ENCODE peak calls at places on chromosome 4, in eight cellular contexts. One of them, this sample, is unnamed.

GRCh38 chr4:182560358-182560757 is 317.2 kb downstream of the TENM3 start:
- DNase-seq in IMR-90: peak
- DNase-seq in right lobe of liver: no peak
- DNase-seq in WTC11: peak
- DNase-seq in H1: peak
- DNase-seq in GM10248: no peak
- DNase-seq in endodermal cell: peak
- DNase-seq in BE2C: peak
- DNase-seq in this sample: no peak

GRCh38 chr4:175784986-175785525 is 27.0 kb downstream of the GPM6A start:
- DNase-seq in IMR-90: no peak
- DNase-seq in right lobe of liver: no peak
- DNase-seq in WTC11: no peak
- DNase-seq in H1: no peak
- DNase-seq in GM10248: no peak
- DNase-seq in endodermal cell: no peak
- DNase-seq in BE2C: no peak
- DNase-seq in this sample: no peak

GRCh38 chr4:168694669-168695068 is 197.8 kb downstream of the PALLD start:
- DNase-seq in IMR-90: peak
- DNase-seq in right lobe of liver: no peak
- DNase-seq in WTC11: no peak
- DNase-seq in H1: no peak
- DNase-seq in GM10248: no peak
- DNase-seq in endodermal cell: no peak
- DNase-seq in BE2C: no peak
- DNase-seq in this sample: no peak

GRCh38 chr4:24632011-24632410 is 47.7 kb upstream of the DHX15 start:
- DNase-seq in IMR-90: no peak
- DNase-seq in right lobe of liver: no peak
- DNase-seq in WTC11: no peak
- DNase-seq in H1: no peak
- DNase-seq in GM10248: no peak
- DNase-seq in endodermal cell: no peak
- DNase-seq in BE2C: no peak
- DNase-seq in this sample: no peak

GRCh38 chr4:42816189-42816588 is 76.3 kb upstream of the GRXCR1 start:
- DNase-seq in IMR-90: no peak
- DNase-seq in right lobe of liver: no peak
- DNase-seq in WTC11: no peak
- DNase-seq in H1: no peak
- DNase-seq in GM10248: no peak
- DNase-seq in endodermal cell: no peak
- DNase-seq in BE2C: no peak
- DNase-seq in this sample: no peak

GRCh38 chr4:150395872-150396271 is 186.1 kb upstream of the MAB21L2 start:
- DNase-seq in IMR-90: no peak
- DNase-seq in right lobe of liver: no peak
- DNase-seq in WTC11: no peak
- DNase-seq in H1: no peak
- DNase-seq in GM10248: no peak
- DNase-seq in endodermal cell: no peak
- DNase-seq in BE2C: no peak
- DNase-seq in this sample: no peak

GRCh38 chr4:2070421-2071251 is 11.5 kb downstream of the NAT8L start:
- DNase-seq in IMR-90: no peak
- DNase-seq in right lobe of liver: no peak
- DNase-seq in WTC11: peak
- DNase-seq in H1: no peak
- DNase-seq in GM10248: no peak
- DNase-seq in endodermal cell: peak
- DNase-seq in BE2C: no peak
- DNase-seq in this sample: peak

GRCh38 chr4:152515678-152516077 is 20.2 kb downstream of the FBXW7 start:
- DNase-seq in IMR-90: peak
- DNase-seq in right lobe of liver: no peak
- DNase-seq in WTC11: no peak
- DNase-seq in H1: no peak
- DNase-seq in GM10248: no peak
- DNase-seq in endodermal cell: no peak
- DNase-seq in BE2C: no peak
- DNase-seq in this sample: no peak

GRCh38 chr4:8860892-8861575 is 10.6 kb downstream of the HMX1 start:
- DNase-seq in IMR-90: no peak
- DNase-seq in right lobe of liver: no peak
- DNase-seq in WTC11: peak
- DNase-seq in H1: no peak
- DNase-seq in GM10248: no peak
- DNase-seq in endodermal cell: peak
- DNase-seq in BE2C: no peak
- DNase-seq in this sample: no peak

GRCh38 chr4:22385615-22386014 is 130.3 kb downstream of the ADGRA3 start:
- DNase-seq in IMR-90: peak
- DNase-seq in right lobe of liver: no peak
- DNase-seq in WTC11: no peak
- DNase-seq in H1: no peak
- DNase-seq in GM10248: no peak
- DNase-seq in endodermal cell: no peak
- DNase-seq in BE2C: no peak
- DNase-seq in this sample: no peak

GRCh38 chr4:26896636-26897035 is 36.0 kb downstream of the STIM2 start:
- DNase-seq in IMR-90: peak
- DNase-seq in right lobe of liver: no peak
- DNase-seq in WTC11: no peak
- DNase-seq in H1: no peak
- DNase-seq in GM10248: no peak
- DNase-seq in endodermal cell: no peak
- DNase-seq in BE2C: no peak
- DNase-seq in this sample: no peak

GRCh38 chr4:39729557-39729956 is 31.6 kb downstream of the UBE2K start:
- DNase-seq in IMR-90: peak
- DNase-seq in right lobe of liver: no peak
- DNase-seq in WTC11: no peak
- DNase-seq in H1: no peak
- DNase-seq in GM10248: no peak
- DNase-seq in endodermal cell: no peak
- DNase-seq in BE2C: no peak
- DNase-seq in this sample: no peak

GRCh38 chr4:184536881-184537248 is 62.5 kb upstream of the IRF2 start:
- DNase-seq in IMR-90: no peak
- DNase-seq in right lobe of liver: no peak
- DNase-seq in WTC11: no peak
- DNase-seq in H1: no peak
- DNase-seq in GM10248: no peak
- DNase-seq in endodermal cell: peak
- DNase-seq in BE2C: no peak
- DNase-seq in this sample: no peak

GRCh38 chr4:151458148-151458547 is 49.2 kb downstream of the FHIP1A start:
- DNase-seq in IMR-90: no peak
- DNase-seq in right lobe of liver: no peak
- DNase-seq in WTC11: no peak
- DNase-seq in H1: no peak
- DNase-seq in GM10248: no peak
- DNase-seq in endodermal cell: no peak
- DNase-seq in BE2C: no peak
- DNase-seq in this sample: no peak

GRCh38 chr4:140374130-140374477 is 658 bp downstream of the SCOC start:
- DNase-seq in IMR-90: no peak
- DNase-seq in right lobe of liver: no peak
- DNase-seq in WTC11: no peak
- DNase-seq in H1: no peak
- DNase-seq in GM10248: no peak
- DNase-seq in endodermal cell: no peak
- DNase-seq in BE2C: no peak
- DNase-seq in this sample: no peak

GRCh38 chr4:140367738-140368137 is 5.7 kb upstream of the SCOC start:
- DNase-seq in IMR-90: peak
- DNase-seq in right lobe of liver: no peak
- DNase-seq in WTC11: no peak
- DNase-seq in H1: no peak
- DNase-seq in GM10248: no peak
- DNase-seq in endodermal cell: no peak
- DNase-seq in BE2C: no peak
- DNase-seq in this sample: no peak

GRCh38 chr4:140373328-140374129 is at the start of gene SCOC:
- DNase-seq in IMR-90: peak
- DNase-seq in right lobe of liver: peak
- DNase-seq in WTC11: peak
- DNase-seq in H1: peak
- DNase-seq in GM10248: peak
- DNase-seq in endodermal cell: peak
- DNase-seq in BE2C: peak
- DNase-seq in this sample: peak

GRCh38 chr4:140368686-140369085 is 4.8 kb upstream of the SCOC start:
- DNase-seq in IMR-90: peak
- DNase-seq in right lobe of liver: no peak
- DNase-seq in WTC11: no peak
- DNase-seq in H1: no peak
- DNase-seq in GM10248: no peak
- DNase-seq in endodermal cell: no peak
- DNase-seq in BE2C: no peak
- DNase-seq in this sample: no peak

DNA sequence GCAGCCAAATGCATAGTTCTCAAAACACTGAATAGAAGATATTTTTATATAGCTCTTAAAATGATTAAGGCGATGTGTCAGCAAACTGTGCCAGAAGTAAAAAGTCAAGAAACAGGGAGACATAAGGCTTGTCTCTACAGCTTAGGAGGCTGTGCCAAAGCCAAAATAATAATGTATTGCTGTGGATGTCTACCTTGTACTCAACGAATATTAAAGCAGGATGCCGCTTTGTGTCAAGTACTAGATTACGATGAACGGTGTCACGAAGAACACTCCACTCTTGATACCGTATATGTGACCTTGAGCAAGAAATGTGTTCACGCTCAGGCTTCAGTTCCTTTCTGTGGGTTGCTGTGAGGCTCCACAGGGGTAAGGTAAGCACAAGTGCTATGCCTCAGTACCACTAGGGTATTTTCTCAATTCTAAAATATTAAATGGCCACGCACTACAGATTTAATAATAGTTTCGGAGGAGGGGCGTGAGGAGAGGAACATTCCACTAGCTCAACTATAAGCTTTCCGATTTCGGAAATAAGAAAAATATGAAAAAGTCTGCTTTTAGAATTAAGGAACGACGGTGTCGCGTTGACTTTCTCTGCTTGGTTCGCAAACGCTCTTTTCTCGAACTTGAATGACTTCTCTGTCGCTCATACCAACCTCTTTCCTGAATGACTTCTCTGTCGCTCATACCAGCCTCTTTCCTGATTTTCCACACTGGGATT is 679 bp upstream of the SCOC start:
- DNase-seq in IMR-90: peak
- DNase-seq in right lobe of liver: no peak
- DNase-seq in WTC11: no peak
- DNase-seq in H1: no peak
- DNase-seq in GM10248: peak
- DNase-seq in endodermal cell: peak
- DNase-seq in BE2C: no peak
- DNase-seq in this sample: no peak
- TF ChIP-seq CTCF in IMR-90: no peak
- TF ChIP-seq CTCF in right lobe of liver: no peak
- TF ChIP-seq CTCF in WTC11: no peak
- TF ChIP-seq CTCF in H1: no peak
- TF ChIP-seq CTCF in GM10248: no peak
- TF ChIP-seq CTCF in endodermal cell: peak
- TF ChIP-seq CTCF in BE2C: no peak
- TF ChIP-seq CTCF in this sample: no peak

DNA sequence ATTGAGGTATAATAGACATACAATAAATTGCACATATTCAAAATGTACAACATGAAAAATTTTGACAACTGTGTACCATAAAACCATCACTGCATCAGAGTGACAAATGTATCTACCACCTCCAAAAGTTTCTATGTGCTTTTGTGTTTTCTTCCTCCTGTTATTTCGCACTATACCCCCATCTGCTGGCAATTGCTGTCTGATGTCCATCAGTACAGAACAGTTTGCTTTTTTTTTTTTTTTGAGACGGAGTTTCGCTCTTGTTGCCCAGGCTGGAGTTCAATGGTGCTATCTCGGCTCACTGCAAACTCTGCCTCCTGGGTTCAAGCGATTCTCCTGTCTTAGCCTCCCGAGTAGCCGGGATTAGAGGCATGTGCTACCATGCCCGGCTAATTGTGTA is 154.3 kb upstream of the GIMD1 start:
- DNase-seq in IMR-90: peak
- DNase-seq in right lobe of liver: no peak
- DNase-seq in WTC11: no peak
- DNase-seq in H1: no peak
- DNase-seq in GM10248: no peak
- DNase-seq in endodermal cell: no peak
- DNase-seq in BE2C: no peak
- DNase-seq in this sample: no peak
- TF ChIP-seq CTCF in IMR-90: no peak
- TF ChIP-seq CTCF in right lobe of liver: no peak
- TF ChIP-seq CTCF in WTC11: no peak
- TF ChIP-seq CTCF in H1: peak
- TF ChIP-seq CTCF in GM10248: no peak
- TF ChIP-seq CTCF in endodermal cell: peak
- TF ChIP-seq CTCF in BE2C: no peak
- TF ChIP-seq CTCF in this sample: no peak

GRCh38 chr4:148770377-148770776 is 328.2 kb upstream of the NR3C2 start:
- DNase-seq in IMR-90: no peak
- DNase-seq in right lobe of liver: no peak
- DNase-seq in WTC11: no peak
- DNase-seq in H1: no peak
- DNase-seq in GM10248: no peak
- DNase-seq in endodermal cell: no peak
- DNase-seq in BE2C: no peak
- DNase-seq in this sample: no peak
- TF ChIP-seq CTCF in IMR-90: no peak
- TF ChIP-seq CTCF in right lobe of liver: peak
- TF ChIP-seq CTCF in WTC11: no peak
- TF ChIP-seq CTCF in H1: no peak
- TF ChIP-seq CTCF in GM10248: no peak
- TF ChIP-seq CTCF in endodermal cell: peak
- TF ChIP-seq CTCF in BE2C: peak
- TF ChIP-seq CTCF in this sample: no peak

GRCh38 chr4:629636-629915 is 4.2 kb downstream of the PDE6B start:
- DNase-seq in IMR-90: no peak
- DNase-seq in right lobe of liver: no peak
- DNase-seq in WTC11: peak
- DNase-seq in H1: no peak
- DNase-seq in GM10248: no peak
- DNase-seq in endodermal cell: no peak
- DNase-seq in BE2C: no peak
- DNase-seq in this sample: peak

GRCh38 chr4:627347-627746 is 2.0 kb downstream of the PDE6B start:
- DNase-seq in IMR-90: no peak
- DNase-seq in right lobe of liver: no peak
- DNase-seq in WTC11: no peak
- DNase-seq in H1: no peak
- DNase-seq in GM10248: no peak
- DNase-seq in endodermal cell: no peak
- DNase-seq in BE2C: no peak
- DNase-seq in this sample: no peak

GRCh38 chr4:627751-628150 is 2.4 kb downstream of the PDE6B start:
- DNase-seq in IMR-90: no peak
- DNase-seq in right lobe of liver: no peak
- DNase-seq in WTC11: no peak
- DNase-seq in H1: no peak
- DNase-seq in GM10248: no peak
- DNase-seq in endodermal cell: no peak
- DNase-seq in BE2C: no peak
- DNase-seq in this sample: no peak

GRCh38 chr4:628821-629635 is 3.7 kb downstream of the PDE6B start:
- DNase-seq in IMR-90: no peak
- DNase-seq in right lobe of liver: no peak
- DNase-seq in WTC11: peak
- DNase-seq in H1: no peak
- DNase-seq in GM10248: no peak
- DNase-seq in endodermal cell: peak
- DNase-seq in BE2C: no peak
- DNase-seq in this sample: no peak

GRCh38 chr4:628346-628745 is 3.0 kb downstream of the PDE6B start:
- DNase-seq in IMR-90: no peak
- DNase-seq in right lobe of liver: no peak
- DNase-seq in WTC11: no peak
- DNase-seq in H1: no peak
- DNase-seq in GM10248: no peak
- DNase-seq in endodermal cell: no peak
- DNase-seq in BE2C: no peak
- DNase-seq in this sample: no peak
- TF ChIP-seq CTCF in IMR-90: no peak
- TF ChIP-seq CTCF in right lobe of liver: no peak
- TF ChIP-seq CTCF in WTC11: no peak
- TF ChIP-seq CTCF in H1: no peak
- TF ChIP-seq CTCF in GM10248: no peak
- TF ChIP-seq CTCF in endodermal cell: no peak
- TF ChIP-seq CTCF in BE2C: no peak
- TF ChIP-seq CTCF in this sample: no peak

This sample was measured in glutamatergic neuron.